ENCODE peak calls at places on chromosomes 3 and 15, in nine cellular contexts. O is NCI-H1105 treated with DMSO at 0.1 percent for 48 hours; J is K562; Q is activated naive CD4-positive, alpha-beta T cell treated with anti-CD3 and anti-CD28 coated beads for 36 hours; M is activated T-cell treated with anti-CD3 and anti-CD28 coated beads for 1 hour; H is cardiac muscle cell; Z is type B pancreatic cell; P is HuH-7.5; U is SK-N-DZ. S is an unnamed sample.
A peak's percentile ranks its signal among the peaks of the same experiment; 100 is the strongest.

GRCh38 chr3:42701371-42702065 is 1.1 kb downstream of the HHATL start:
- DNase-seq in O (no peak), J (peak; percentile 90), Q (peak; percentile 75), M (peak; percentile 47), H (peak; percentile 49), Z (peak; percentile 78), P (peak; percentile 94), U (peak; percentile 16), S (peak; percentile 53)

GRCh38 chr15:63945005-63945788 is 101.1 kb downstream of the DAPK2 start:
- DNase-seq in O (peak; percentile 36), J (peak; percentile 82), Q (peak; percentile 85), M (peak; percentile 62), H (peak; percentile 62), Z (no peak), P (peak; percentile 53), U (peak; percentile 68), S (peak; percentile 58)

GRCh38 chr3:49534581-49535495 is 19.4 kb upstream of the BSN start:
- DNase-seq in O (peak; percentile 28), J (no peak), Q (no peak), M (no peak), H (no peak), Z (no peak), P (no peak), U (no peak), S (no peak)

GRCh38 chr3:46564190-46565112 is 1.7 kb downstream of the LRRC2 start:
- DNase-seq in O (no peak), J (no peak), Q (no peak), M (no peak), H (no peak), Z (no peak), P (no peak), U (no peak), S (no peak)

GRCh38 chr3:161266731-161267150 is 45.6 kb downstream of the NMD3 start:
- DNase-seq in O (peak; percentile 37), J (no peak), Q (no peak), M (no peak), H (peak; percentile 55), Z (no peak), P (no peak), U (no peak), S (no peak)

GRCh38 chr3:125231895-125232294 is 19.3 kb upstream of the SLC12A8 start:
- DNase-seq in O (no peak), J (no peak), Q (no peak), M (no peak), H (peak; percentile 82), Z (no peak), P (no peak), U (no peak), S (no peak)

GRCh38 chr3:136495213-136495612 is 245.1 kb downstream of the PCCB start:
- DNase-seq in O (no peak), J (no peak), Q (no peak), M (no peak), H (no peak), Z (no peak), P (no peak), U (no peak), S (no peak)

GRCh38 chr3:120203016-120203415 is 82.0 kb downstream of the GPR156 start:
- DNase-seq in O (no peak), J (no peak), Q (no peak), M (no peak), H (peak; percentile 95), Z (no peak), P (no peak), U (no peak), S (no peak)

GRCh38 chr3:1404270-1404669 is 311.4 kb downstream of the CNTN6 start:
- DNase-seq in O (peak; percentile 42), J (no peak), Q (no peak), M (no peak), H (no peak), Z (no peak), P (no peak), U (no peak), S (no peak)

GRCh38 chr15:37140531-37141053 is 40.2 kb upstream of the MEIS2 start:
- DNase-seq in O (no peak), J (no peak), Q (no peak), M (no peak), H (peak; percentile 35), Z (no peak), P (no peak), U (no peak), S (no peak)

GRCh38 chr3:13647314-13648059 is 98.6 kb downstream of the FBLN2 start:
- DNase-seq in O (no peak), J (no peak), Q (peak; percentile 52), M (no peak), H (peak; percentile 18), Z (no peak), P (no peak), U (no peak), S (no peak)